ENCODE peak calls at places on chromosomes 5 and 9, in eight cellular contexts. H is HuH-7.5; O is mesendoderm; Q is fibroblast of pulmonary artery; C is stimulated activated CD8-positive, alpha-beta memory T cell treated with anti-CD3 and anti-CD28 coated beads, Interleukin-4, amount 100 ng/mL, for 48 hours; D is activated naive CD4-positive, alpha-beta T cell treated with anti-CD3 and anti-CD28 coated beads, Interleukin-2, amount 50 U/mL, for 16 hours; X is ELR; F is germinal center. M is an unnamed sample.

GRCh38 chr5:64183956-64184355 is 18.3 kb downstream of the RNF180 start:
- DNase-seq in H (no peak), O (no peak), Q (no peak), C (no peak), D (no peak), X (no peak), F (no peak), M (no peak)

GRCh38 chr9:130043654-130044623 is 950 bp upstream of the FNBP1 start:
- DNase-seq in H (peak), O (peak), Q (peak), C (no peak), D (no peak), X (peak), F (no peak), M (no peak)

GRCh38 chr5:178069909-178070308 is 43.4 kb upstream of the N4BP3 start:
- DNase-seq in H (peak), O (peak), Q (peak), C (peak), D (peak), X (peak), F (peak), M (no peak)

GRCh38 chr9:70466976-70467551 is 52.6 kb upstream of the KLF9 start:
- DNase-seq in H (no peak), O (no peak), Q (peak), C (peak), D (peak), X (peak), F (no peak), M (no peak)

GRCh38 chr9:38358390-38359296 is 33.9 kb upstream of the ALDH1B1 start:
- DNase-seq in H (no peak), O (no peak), Q (no peak), C (no peak), D (no peak), X (peak), F (no peak), M (no peak)

GRCh38 chr9:95783426-95783975 is 92.0 kb upstream of the ERCC6L2 start:
- DNase-seq in H (no peak), O (peak), Q (no peak), C (no peak), D (no peak), X (peak), F (no peak), M (no peak)

GRCh38 chr5:29697786-29698414 is 1495.6 kb upstream of the CDH6 start:
- DNase-seq in H (peak), O (peak), Q (no peak), C (no peak), D (no peak), X (peak), F (no peak), M (no peak)

GRCh38 chr5:78964889-78965288 is 20.2 kb downstream of the ARSB start:
- DNase-seq in H (no peak), O (peak), Q (peak), C (no peak), D (no peak), X (peak), F (no peak), M (no peak)

GRCh38 chr9:135181336-135181735 is 93.9 kb downstream of the OLFM1 start:
- DNase-seq in H (no peak), O (no peak), Q (no peak), C (no peak), D (no peak), X (no peak), F (no peak), M (no peak)

GRCh38 chr5:90153031-90153430 is 256.5 kb downstream of the CETN3 start:
- DNase-seq in H (no peak), O (no peak), Q (peak), C (no peak), D (no peak), X (no peak), F (no peak), M (no peak)

GRCh38 chr9:109968702-109969450 is 188.9 kb downstream of the PALM2AKAP2 start:
- DNase-seq in H (no peak), O (peak), Q (peak), C (no peak), D (no peak), X (peak), F (peak), M (no peak)

GRCh38 chr5:58944221-58944620 is 361.3 kb downstream of the RAB3C start:
- DNase-seq in H (no peak), O (no peak), Q (no peak), C (no peak), D (no peak), X (peak), F (no peak), M (no peak)

GRCh38 chr5:9094582-9094981 is 451.3 kb downstream of the SEMA5A start:
- DNase-seq in H (no peak), O (no peak), Q (peak), C (no peak), D (no peak), X (no peak), F (no peak), M (no peak)

GRCh38 chr9:130845901-130846381 is 10.9 kb downstream of the ABL1 start:
- DNase-seq in H (no peak), O (no peak), Q (peak), C (no peak), D (no peak), X (peak), F (no peak), M (no peak)

GRCh38 chr9:100216178-100216787 is 117.2 kb downstream of the INVS start:
- DNase-seq in H (peak), O (peak), Q (peak), C (peak), D (peak), X (peak), F (peak), M (no peak)

GRCh38 chr5:6632324-6632930 is 417 bp downstream of the NSUN2 start:
- DNase-seq in H (peak), O (peak), Q (peak), C (no peak), D (no peak), X (peak), F (no peak), M (no peak)

GRCh38 chr5:34053133-34053532 is 10.1 kb upstream of the C1QTNF3 start:
- DNase-seq in H (no peak), O (no peak), Q (peak), C (no peak), D (no peak), X (peak), F (no peak), M (no peak)

GRCh38 chr5:169408735-169409134 is 107.8 kb upstream of the SLIT3 start:
- DNase-seq in H (no peak), O (no peak), Q (no peak), C (no peak), D (no peak), X (no peak), F (no peak), M (no peak)

GRCh38 chr9:136014147-136014927 is 53.2 kb upstream of the UBAC1 start:
- DNase-seq in H (peak), O (no peak), Q (no peak), C (no peak), D (peak), X (no peak), F (no peak), M (no peak)

GRCh38 chr9:121718063-121718462 is 66.6 kb downstream of the DAB2IP start:
- DNase-seq in H (no peak), O (no peak), Q (peak), C (no peak), D (no peak), X (peak), F (no peak), M (no peak)

M was measured in GM18507.